ENCODE peak calls at places on chromosomes 6 and 20, in four cellular contexts. One of them, this sample, is unnamed.

GRCh38 chr20:33709398-33709797 is 10.7 kb downstream of the PXMP4 start:
- DNase-seq in tibial artery: no peak
- DNase-seq in adrenal gland: peak; percentile 78
- DNase-seq in CD8-positive, alpha-beta T cell: no peak
- DNase-seq in this sample: no peak

GRCh38 chr6:83215131-83216047 is 22.2 kb downstream of the RWDD2A start:
- DNase-seq in CD8-positive, alpha-beta T cell: peak; percentile 27
- DNase-seq in adrenal gland: peak; percentile 61
- DNase-seq in tibial artery: peak; percentile 74
- DNase-seq in this sample: no peak

GRCh38 chr6:48671506-48671905 is 560.5 kb upstream of the PTCHD4 start:
- DNase-seq in adrenal gland: no peak
- DNase-seq in CD8-positive, alpha-beta T cell: no peak
- DNase-seq in tibial artery: no peak
- DNase-seq in this sample: no peak

GRCh38 chr20:1669304-1669703 is 11.7 kb upstream of the SIRPG start:
- DNase-seq in adrenal gland: no peak
- DNase-seq in tibial artery: no peak
- DNase-seq in CD8-positive, alpha-beta T cell: no peak
- DNase-seq in this sample: no peak

GRCh38 chr6:139569561-139569960 is 195.1 kb upstream of the CITED2 start:
- DNase-seq in tibial artery: no peak
- DNase-seq in adrenal gland: no peak
- DNase-seq in CD8-positive, alpha-beta T cell: no peak
- DNase-seq in this sample: no peak

GRCh38 chr6:20038805-20039204 is 173.5 kb downstream of the MBOAT1 start:
- DNase-seq in tibial artery: no peak
- DNase-seq in adrenal gland: no peak
- DNase-seq in CD8-positive, alpha-beta T cell: no peak
- DNase-seq in this sample: no peak

GRCh38 chr20:40110241-40110910 is 578.7 kb downstream of the MAFB start:
- DNase-seq in CD8-positive, alpha-beta T cell: no peak
- DNase-seq in adrenal gland: no peak
- DNase-seq in tibial artery: peak; percentile 21
- DNase-seq in this sample: peak; percentile 55

GRCh38 chr6:71385111-71385822 is 96.7 kb downstream of the OGFRL1 start:
- DNase-seq in tibial artery: no peak
- DNase-seq in adrenal gland: no peak
- DNase-seq in CD8-positive, alpha-beta T cell: no peak
- DNase-seq in this sample: no peak

GRCh38 chr6:32127409-32127716 is 683 bp downstream of the ATF6B start:
- DNase-seq in adrenal gland: no peak
- DNase-seq in CD8-positive, alpha-beta T cell: no peak
- DNase-seq in tibial artery: no peak
- DNase-seq in this sample: no peak

GRCh38 chr6:130947464-130947863 is 115.6 kb downstream of the EPB41L2 start:
- DNase-seq in tibial artery: no peak
- DNase-seq in adrenal gland: no peak
- DNase-seq in CD8-positive, alpha-beta T cell: no peak
- DNase-seq in this sample: no peak

GRCh38 chr20:45311589-45312211 is 3.6 kb upstream of the MATN4 start:
- DNase-seq in adrenal gland: peak; percentile 46
- DNase-seq in tibial artery: peak; percentile 35
- DNase-seq in CD8-positive, alpha-beta T cell: peak; percentile 38
- DNase-seq in this sample: peak; percentile 81

GRCh38 chr6:78810698-78811097 is 56.7 kb upstream of the IRAK1BP1 start:
- DNase-seq in CD8-positive, alpha-beta T cell: no peak
- DNase-seq in adrenal gland: no peak
- DNase-seq in tibial artery: no peak
- DNase-seq in this sample: no peak

GRCh38 chr6:7045331-7045730 is 62.4 kb upstream of the RREB1 start:
- DNase-seq in adrenal gland: no peak
- DNase-seq in CD8-positive, alpha-beta T cell: no peak
- DNase-seq in tibial artery: no peak
- DNase-seq in this sample: no peak

GRCh38 chr6:80725156-80725930 is 618.9 kb downstream of the BCKDHB start:
- DNase-seq in tibial artery: no peak
- DNase-seq in adrenal gland: no peak
- DNase-seq in CD8-positive, alpha-beta T cell: no peak
- DNase-seq in this sample: no peak

GRCh38 chr20:14712302-14712739 is 374.9 kb upstream of the FLRT3 start:
- DNase-seq in adrenal gland: no peak
- DNase-seq in CD8-positive, alpha-beta T cell: no peak
- DNase-seq in tibial artery: no peak
- DNase-seq in this sample: no peak

GRCh38 chr6:42136508-42137191 is 5.8 kb downstream of the C6orf132 start:
- DNase-seq in adrenal gland: peak; percentile 33
- DNase-seq in tibial artery: no peak
- DNase-seq in CD8-positive, alpha-beta T cell: no peak
- DNase-seq in this sample: no peak

GRCh38 chr6:150249261-150249660 is 106.4 kb downstream of the PPP1R14C start:
- DNase-seq in CD8-positive, alpha-beta T cell: no peak
- DNase-seq in tibial artery: no peak
- DNase-seq in adrenal gland: no peak
- DNase-seq in this sample: no peak

GRCh38 chr6:26304213-26305096 is 60.5 kb upstream of the BTN3A2 start:
- DNase-seq in CD8-positive, alpha-beta T cell: peak; percentile 9
- DNase-seq in tibial artery: peak; percentile 50
- DNase-seq in adrenal gland: peak; percentile 51
- DNase-seq in this sample: peak; percentile 29

GRCh38 chr6:37845026-37845911 is 25.7 kb downstream of the ZFAND3 start:
- DNase-seq in CD8-positive, alpha-beta T cell: no peak
- DNase-seq in adrenal gland: peak; percentile 18
- DNase-seq in tibial artery: peak; percentile 35
- DNase-seq in this sample: no peak

GRCh38 chr20:17613328-17614175 is 43.7 kb downstream of the DSTN start:
- DNase-seq in CD8-positive, alpha-beta T cell: no peak
- DNase-seq in adrenal gland: no peak
- DNase-seq in tibial artery: peak; percentile 45
- DNase-seq in this sample: no peak

GRCh38 chr6:106973018-106973840 is 1.3 kb downstream of the CD24 start:
- DNase-seq in adrenal gland: no peak
- DNase-seq in tibial artery: no peak
- DNase-seq in CD8-positive, alpha-beta T cell: no peak
- DNase-seq in this sample: no peak

GRCh38 chr6:128516514-128516898 is 3.9 kb downstream of the PTPRK start:
- DNase-seq in adrenal gland: no peak
- DNase-seq in CD8-positive, alpha-beta T cell: no peak
- DNase-seq in tibial artery: no peak
- DNase-seq in this sample: no peak

GRCh38 chr20:56551571-56551970 is 18.5 kb downstream of the FAM209B start:
- DNase-seq in CD8-positive, alpha-beta T cell: no peak
- DNase-seq in adrenal gland: no peak
- DNase-seq in tibial artery: no peak
- DNase-seq in this sample: no peak

GRCh38 chr6:79076160-79076559 is 1.9 kb downstream of the PHIP start:
- DNase-seq in tibial artery: no peak
- DNase-seq in CD8-positive, alpha-beta T cell: no peak
- DNase-seq in adrenal gland: no peak
- DNase-seq in this sample: no peak

GRCh38 chr20:7703436-7703835 is 236.8 kb downstream of the HAO1 start:
- DNase-seq in tibial artery: no peak
- DNase-seq in CD8-positive, alpha-beta T cell: no peak
- DNase-seq in adrenal gland: no peak
- DNase-seq in this sample: no peak

GRCh38 chr20:1184638-1185315 is at the start of gene TMEM74B:
- DNase-seq in tibial artery: no peak
- DNase-seq in adrenal gland: no peak
- DNase-seq in CD8-positive, alpha-beta T cell: no peak
- DNase-seq in this sample: no peak

GRCh38 chr20:61814244-61814643 is 251.4 kb downstream of the TAF4 start:
- DNase-seq in CD8-positive, alpha-beta T cell: no peak
- DNase-seq in adrenal gland: no peak
- DNase-seq in tibial artery: no peak
- DNase-seq in this sample: no peak

GRCh38 chr6:43746613-43747101 is 23.4 kb upstream of the VEGFA start:
- DNase-seq in tibial artery: no peak
- DNase-seq in adrenal gland: peak; percentile 7
- DNase-seq in CD8-positive, alpha-beta T cell: no peak
- DNase-seq in this sample: no peak

GRCh38 chr6:125821825-125822281 is 31.1 kb downstream of the NCOA7 start:
- DNase-seq in CD8-positive, alpha-beta T cell: no peak
- DNase-seq in tibial artery: no peak
- DNase-seq in adrenal gland: no peak
- DNase-seq in this sample: no peak

GRCh38 chr6:71228461-71229041 is 60.1 kb upstream of the OGFRL1 start:
- DNase-seq in adrenal gland: no peak
- DNase-seq in CD8-positive, alpha-beta T cell: no peak
- DNase-seq in tibial artery: no peak
- DNase-seq in this sample: no peak

GRCh38 chr6:17367868-17368267 is 25.5 kb upstream of the CAP2 start:
- DNase-seq in CD8-positive, alpha-beta T cell: no peak
- DNase-seq in adrenal gland: no peak
- DNase-seq in tibial artery: no peak
- DNase-seq in this sample: no peak

GRCh38 chr6:143575440-143575839 is 63.9 kb upstream of the FUCA2 start:
- DNase-seq in tibial artery: peak; percentile 39
- DNase-seq in CD8-positive, alpha-beta T cell: peak; percentile 20
- DNase-seq in adrenal gland: peak; percentile 49
- DNase-seq in this sample: no peak

GRCh38 chr6:99013145-99013544 is 65.4 kb upstream of the FBXL4 start:
- DNase-seq in tibial artery: no peak
- DNase-seq in adrenal gland: no peak
- DNase-seq in CD8-positive, alpha-beta T cell: no peak
- DNase-seq in this sample: no peak

GRCh38 chr20:23434521-23435313 is 4.8 kb upstream of the CSTL1 start:
- DNase-seq in tibial artery: no peak
- DNase-seq in CD8-positive, alpha-beta T cell: no peak
- DNase-seq in adrenal gland: no peak
- DNase-seq in this sample: no peak

GRCh38 chr20:35359335-35359997 is 52.3 kb downstream of the UQCC1 start:
- DNase-seq in tibial artery: no peak
- DNase-seq in adrenal gland: no peak
- DNase-seq in CD8-positive, alpha-beta T cell: no peak
- DNase-seq in this sample: no peak

GRCh38 chr6:157579467-157580031 is 198.6 kb downstream of the ZDHHC14 start:
- DNase-seq in tibial artery: no peak
- DNase-seq in CD8-positive, alpha-beta T cell: no peak
- DNase-seq in adrenal gland: peak; percentile 56
- DNase-seq in this sample: no peak

GRCh38 chr6:42361036-42361435 is 90.7 kb downstream of the TRERF1 start:
- DNase-seq in tibial artery: no peak
- DNase-seq in CD8-positive, alpha-beta T cell: no peak
- DNase-seq in adrenal gland: no peak
- DNase-seq in this sample: no peak

GRCh38 chr6:80022803-80023202 is 18.4 kb downstream of the TTK start:
- DNase-seq in tibial artery: no peak
- DNase-seq in adrenal gland: no peak
- DNase-seq in CD8-positive, alpha-beta T cell: no peak
- DNase-seq in this sample: no peak

DNA sequence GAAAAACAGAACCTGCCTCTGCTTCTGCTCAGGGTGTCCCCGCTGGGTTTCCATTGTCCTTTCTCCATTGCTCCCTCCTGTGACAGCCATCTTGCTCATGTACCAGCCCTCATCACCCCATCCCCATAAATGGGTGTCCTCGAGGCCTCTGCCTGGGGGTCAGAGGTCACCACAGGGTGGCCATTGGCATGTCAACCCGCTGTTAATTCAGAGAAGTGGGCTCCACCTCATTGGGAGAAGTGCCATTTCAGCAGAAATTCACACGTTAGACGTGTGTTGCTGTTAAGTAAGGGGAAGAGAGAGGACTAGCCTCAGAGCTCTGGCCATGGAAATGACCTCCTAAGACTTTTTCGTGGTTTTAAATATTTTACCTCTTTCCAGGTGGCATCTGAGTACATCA is 71.9 kb downstream of the PTPN1 start:
- DNase-seq in tibial artery: no peak
- DNase-seq in adrenal gland: no peak
- DNase-seq in CD8-positive, alpha-beta T cell: no peak
- DNase-seq in this sample: no peak
- H3K27ac ChIP-seq in tibial artery: no peak overlapping the region
- H3K27ac ChIP-seq in adrenal gland: peak overlapping the region; percentile 41
- H3K27ac ChIP-seq in CD8-positive, alpha-beta T cell: no peak overlapping the region
- H3K27ac ChIP-seq in this sample: no peak overlapping the region

GRCh38 chr20:32352101-32352720 is 5.9 kb upstream of the ASXL1 start:
- DNase-seq in adrenal gland: no peak
- DNase-seq in tibial artery: no peak
- DNase-seq in CD8-positive, alpha-beta T cell: no peak
- DNase-seq in this sample: no peak

GRCh38 chr20:32356935-32357868 is 929 bp upstream of the ASXL1 start:
- DNase-seq in CD8-positive, alpha-beta T cell: peak; percentile 6
- DNase-seq in adrenal gland: peak; percentile 42
- DNase-seq in tibial artery: peak; percentile 22
- DNase-seq in this sample: no peak

GRCh38 chr20:32353848-32354496 is 4.2 kb upstream of the ASXL1 start:
- DNase-seq in CD8-positive, alpha-beta T cell: no peak
- DNase-seq in tibial artery: no peak
- DNase-seq in adrenal gland: no peak
- DNase-seq in this sample: no peak

GRCh38 chr20:32355417-32355841 is 2.7 kb upstream of the ASXL1 start:
- DNase-seq in CD8-positive, alpha-beta T cell: no peak
- DNase-seq in adrenal gland: no peak
- DNase-seq in tibial artery: no peak
- DNase-seq in this sample: no peak

GRCh38 chr20:32354592-32355416 is 3.3 kb upstream of the ASXL1 start:
- DNase-seq in tibial artery: no peak
- DNase-seq in CD8-positive, alpha-beta T cell: no peak
- DNase-seq in adrenal gland: peak; percentile 72
- DNase-seq in this sample: no peak
- H3K27ac ChIP-seq in tibial artery: no peak overlapping the region
- H3K27ac ChIP-seq in CD8-positive, alpha-beta T cell: no peak overlapping the region
- H3K27ac ChIP-seq in adrenal gland: peak overlapping the region; percentile 61
- H3K27ac ChIP-seq in this sample: no peak overlapping the region

GRCh38 chr6:147161253-147161973 is 42.8 kb upstream of the STXBP5 start:
- DNase-seq in tibial artery: no peak
- DNase-seq in adrenal gland: no peak
- DNase-seq in CD8-positive, alpha-beta T cell: no peak
- DNase-seq in this sample: no peak
- H3K27ac ChIP-seq in tibial artery: no peak overlapping the region
- H3K27ac ChIP-seq in adrenal gland: no peak overlapping the region
- H3K27ac ChIP-seq in CD8-positive, alpha-beta T cell: no peak overlapping the region
- H3K27ac ChIP-seq in this sample: no peak overlapping the region

GRCh38 chr6:127177030-127177928 is 58.8 kb downstream of the RSPO3 start:
- DNase-seq in CD8-positive, alpha-beta T cell: no peak
- DNase-seq in adrenal gland: no peak
- DNase-seq in tibial artery: no peak
- DNase-seq in this sample: no peak
- H3K27ac ChIP-seq in CD8-positive, alpha-beta T cell: no peak overlapping the region
- H3K27ac ChIP-seq in adrenal gland: peak overlapping the region; percentile 32
- H3K27ac ChIP-seq in tibial artery: no peak overlapping the region
- H3K27ac ChIP-seq in this sample: no peak overlapping the region